ENCODE peak calls at places on chromosome 14, in five cellular contexts. M is stomach, T is A549, F is body of pancreas, C is endothelial cell of umbilical vein. J is an unnamed sample.

GRCh38 chr14:48792376-48793024 is 793.7 kb downstream of the RPS29 start:
- DNase-seq in M (no peak), C (no peak), T (no peak), F (no peak), J (no peak)

GRCh38 chr14:72962829-72963312 is 36.6 kb downstream of the DCAF4 start:
- DNase-seq in C (peak), T (peak), F (no peak), M (no peak), J (no peak)

GRCh38 chr14:64673329-64673728 is 30.9 kb upstream of the PLEKHG3 start:
- DNase-seq in M (no peak), T (no peak), C (no peak), F (no peak), J (no peak)

GRCh38 chr14:21860172-21860571 is 186.6 kb upstream of the OR4E1 start:
- DNase-seq in C (peak), F (no peak), T (peak), M (no peak), J (no peak)

GRCh38 chr14:52185178-52185577 is 82.3 kb upstream of the PTGDR start:
- DNase-seq in F (no peak), T (no peak), M (no peak), C (no peak), J (no peak)

GRCh38 chr14:64795921-64796320 is 83.8 kb downstream of the SPTB start:
- DNase-seq in F (no peak), M (no peak), T (no peak), C (no peak), J (no peak)

GRCh38 chr14:104797112-104798044 is 1.8 kb upstream of the AKT1 start:
- DNase-seq in T (peak), F (no peak), M (peak), C (no peak), J (no peak)

GRCh38 chr14:51093371-51094281 is 1.3 kb downstream of the TRIM9 start:
- DNase-seq in C (no peak), M (no peak), F (peak), T (peak), J (no peak)

GRCh38 chr14:92308676-92309075 is 14.3 kb upstream of the SLC24A4 start:
- DNase-seq in F (no peak), M (no peak), C (no peak), T (no peak), J (no peak)

GRCh38 chr14:86543531-86543930 is 1013.6 kb downstream of the FLRT2 start:
- DNase-seq in C (no peak), M (no peak), F (no peak), T (no peak), J (no peak)

GRCh38 chr14:58690801-58691516 is 53.2 kb downstream of the DACT1 start:
- DNase-seq in F (no peak), M (peak), T (no peak), C (no peak), J (no peak)

GRCh38 chr14:54189358-54190354 is 207.2 kb upstream of the CDKN3 start:
- DNase-seq in C (peak), T (peak), F (no peak), M (no peak), J (no peak)

GRCh38 chr14:50013934-50014333 is 102.4 kb downstream of the VCPKMT start:
- DNase-seq in C (no peak), T (no peak), F (no peak), M (no peak), J (no peak)

GRCh38 chr14:90658541-90658967 is 157.7 kb downstream of the TTC7B start:
- DNase-seq in T (no peak), M (no peak), F (no peak), C (no peak), J (no peak)

GRCh38 chr14:61227893-61228591 is 53.1 kb downstream of the TMEM30B start:
- DNase-seq in M (no peak), F (no peak), T (no peak), C (no peak), J (no peak)

GRCh38 chr14:52061380-52061779 is 7.5 kb downstream of the NID2 start:
- DNase-seq in M (no peak), C (no peak), F (no peak), T (no peak), J (no peak)

GRCh38 chr14:104295681-104296387 is 157.4 kb downstream of the KIF26A start:
- DNase-seq in M (no peak), T (no peak), C (no peak), F (no peak), J (no peak)

GRCh38 chr14:97107760-97108159 is 310.6 kb downstream of the VRK1 start:
- DNase-seq in C (no peak), T (no peak), M (no peak), F (no peak), J (no peak)

GRCh38 chr14:20682127-20682434 is 2.3 kb upstream of the RNASE4 start:
- DNase-seq in F (no peak), C (no peak), M (peak), T (no peak), J (no peak)

GRCh38 chr14:80507292-80507869 is 296.1 kb upstream of the DIO2 start:
- DNase-seq in T (no peak), C (no peak), F (no peak), M (no peak), J (no peak)
- H3K27ac ChIP-seq in T (no peak), C (no peak), F (no peak), M (no peak), J (no peak)

DNA sequence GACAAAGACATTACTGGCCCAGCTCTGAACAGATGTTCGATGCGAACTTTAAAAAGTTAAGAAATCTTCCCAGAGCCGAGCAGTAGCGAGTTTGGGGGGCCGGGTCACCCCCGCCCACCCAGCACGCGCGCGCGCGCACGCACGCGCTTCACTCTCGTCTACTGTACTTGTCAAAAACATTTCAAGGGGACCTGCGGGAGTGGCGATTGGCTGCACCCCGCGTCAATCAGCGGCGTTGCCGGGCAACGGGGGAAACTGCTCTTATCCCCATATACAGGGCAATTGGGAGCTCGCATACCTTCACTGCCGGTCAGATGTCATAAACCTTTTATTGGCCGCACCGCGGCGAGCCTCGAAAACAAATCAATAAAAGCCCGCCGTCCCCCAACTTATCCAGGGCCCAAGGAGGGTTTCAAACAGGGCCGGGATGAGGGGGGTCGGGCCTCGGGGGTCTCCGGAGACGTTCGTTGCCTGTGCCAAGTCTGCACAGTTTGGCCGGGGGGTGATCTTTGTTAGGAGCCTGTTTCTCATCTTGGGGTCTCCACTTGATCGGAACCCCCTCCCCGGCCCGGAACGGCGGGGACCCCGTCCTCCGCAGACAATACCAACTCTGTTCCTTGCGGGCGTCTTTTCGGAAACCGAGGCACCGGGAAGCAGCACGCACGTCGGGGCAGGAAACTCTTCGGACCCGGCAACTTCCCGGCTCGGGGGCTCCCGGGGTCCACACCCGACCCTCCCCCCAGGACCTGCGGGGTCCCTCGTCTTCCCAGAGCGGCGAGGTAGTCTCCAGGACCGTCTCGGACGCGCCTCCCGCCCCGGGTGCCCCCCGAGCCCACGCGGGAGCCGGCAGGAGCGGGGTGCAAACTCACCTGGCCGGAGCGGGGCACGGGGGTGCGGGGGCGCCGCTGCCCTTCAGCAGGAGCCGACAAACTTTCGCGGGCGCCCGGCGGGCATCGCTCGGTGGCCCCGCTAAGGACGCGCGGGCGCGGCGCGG is 734 bp downstream of the FOXN3 start:
- DNase-seq in T (peak), F (peak), C (peak), M (peak), J (peak)
- TF ChIP-seq POLR2A in T (no peak), F (no peak), C (no peak), M (no peak), J (peak)

GRCh38 chr14:99552021-99552553 is 51.9 kb downstream of the CCDC85C start:
- DNase-seq in F (no peak), C (no peak), T (no peak), M (no peak), J (no peak)

GRCh38 chr14:99552572-99553216 is 51.3 kb downstream of the CCDC85C start:
- DNase-seq in C (no peak), T (no peak), M (peak), F (peak), J (no peak)

GRCh38 chr14:99556134-99556791 is 47.7 kb downstream of the CCDC85C start:
- DNase-seq in T (no peak), C (no peak), F (no peak), M (no peak), J (no peak)

GRCh38 chr14:99554757-99555531 is 49.1 kb downstream of the CCDC85C start:
- DNase-seq in M (peak), C (no peak), F (peak), T (peak), J (peak)

GRCh38 chr14:99554184-99554583 is 49.8 kb downstream of the CCDC85C start:
- DNase-seq in T (no peak), C (no peak), F (peak), M (peak), J (no peak)
- H3K27ac ChIP-seq in T (peak), C (no peak), F (peak), M (peak), J (no peak)

GRCh38 chr14:34875031-34875922 is at the start of gene BAZ1A:
- DNase-seq in M (peak), C (peak), F (peak), T (peak), J (peak)
- TF ChIP-seq POLR2A in M (no peak), C (peak), F (peak), T (peak), J (peak)

GRCh38 chr14:95478818-95479217 is 37.6 kb downstream of the SYNE3 start:
- DNase-seq in M (no peak), F (no peak), C (no peak), T (no peak), J (no peak)

GRCh38 chr14:95481391-95482022 is 34.9 kb downstream of the SYNE3 start:
- DNase-seq in M (no peak), F (no peak), T (no peak), C (no peak), J (no peak)

GRCh38 chr14:95479494-95479893 is 37.0 kb downstream of the SYNE3 start:
- DNase-seq in T (no peak), M (no peak), F (no peak), C (no peak), J (no peak)

GRCh38 chr14:95480887-95481226 is 35.6 kb downstream of the SYNE3 start:
- DNase-seq in T (no peak), F (no peak), M (no peak), C (no peak), J (no peak)

GRCh38 chr14:95480109-95480886 is 36.2 kb downstream of the SYNE3 start:
- DNase-seq in M (no peak), T (no peak), C (no peak), F (peak), J (no peak)
- H3K27ac ChIP-seq in M (peak), T (no peak), C (no peak), F (no peak), J (peak)

GRCh38 chr14:76205708-76206107 is 54.0 kb downstream of the GPATCH2L start:
- DNase-seq in F (no peak), C (no peak), T (no peak), M (no peak), J (no peak)

GRCh38 chr14:76204436-76205230 is 52.9 kb downstream of the GPATCH2L start:
- DNase-seq in T (no peak), C (no peak), F (no peak), M (no peak), J (no peak)

GRCh38 chr14:76208340-76208739 is 56.6 kb downstream of the GPATCH2L start:
- DNase-seq in T (no peak), M (no peak), C (no peak), F (no peak), J (no peak)

GRCh38 chr14:76201162-76201561 is 49.4 kb downstream of the GPATCH2L start:
- DNase-seq in T (peak), M (no peak), F (no peak), C (no peak), J (no peak)

GRCh38 chr14:76203086-76204001 is 51.6 kb downstream of the GPATCH2L start:
- DNase-seq in M (no peak), C (peak), T (peak), F (no peak), J (no peak)
- TF ChIP-seq POLR2A in M (no peak), C (no peak), T (no peak), F (no peak), J (no peak)